ENCODE peak calls at places on chromosomes 6 and 20, in ten cellular contexts. One of them, this sample, is unnamed.

GRCh38 chr6:15535495-15536200 is 127.2 kb downstream of the DTNBP1 start:
- DNase-seq in HT1080: no peak
- DNase-seq in hepatocyte: no peak
- DNase-seq in T47D: no peak
- DNase-seq in aorta: no peak
- DNase-seq in foreskin fibroblast: no peak
- DNase-seq in EL: no peak
- DNase-seq in HS-27A: no peak
- DNase-seq in spleen: no peak
- DNase-seq in SK-N-MC: no peak
- DNase-seq in this sample: no peak

GRCh38 chr6:6856538-6857523 is 250.9 kb upstream of the RREB1 start:
- DNase-seq in HT1080: peak; percentile 13
- DNase-seq in hepatocyte: peak; percentile 76
- DNase-seq in T47D: no peak
- DNase-seq in aorta: peak; percentile 78
- DNase-seq in foreskin fibroblast: no peak
- DNase-seq in EL: peak; percentile 38
- DNase-seq in HS-27A: no peak
- DNase-seq in spleen: peak; percentile 78
- DNase-seq in SK-N-MC: no peak
- DNase-seq in this sample: peak; percentile 19

GRCh38 chr6:43481591-43482242 is 4.3 kb downstream of the TJAP1 start:
- DNase-seq in HT1080: peak; percentile 30
- DNase-seq in hepatocyte: no peak
- DNase-seq in T47D: no peak
- DNase-seq in aorta: no peak
- DNase-seq in foreskin fibroblast: no peak
- DNase-seq in EL: no peak
- DNase-seq in HS-27A: no peak
- DNase-seq in spleen: no peak
- DNase-seq in SK-N-MC: no peak
- DNase-seq in this sample: no peak

GRCh38 chr20:32829291-32830005 is 9.7 kb downstream of the MAPRE1 start:
- DNase-seq in HT1080: no peak
- DNase-seq in hepatocyte: no peak
- DNase-seq in T47D: no peak
- DNase-seq in aorta: no peak
- DNase-seq in foreskin fibroblast: no peak
- DNase-seq in EL: no peak
- DNase-seq in HS-27A: no peak
- DNase-seq in spleen: no peak
- DNase-seq in SK-N-MC: no peak
- DNase-seq in this sample: no peak

GRCh38 chr6:19834858-19835257 is 2.3 kb upstream of the ID4 start:
- DNase-seq in HT1080: no peak
- DNase-seq in hepatocyte: no peak
- DNase-seq in T47D: no peak
- DNase-seq in aorta: no peak
- DNase-seq in foreskin fibroblast: no peak
- DNase-seq in EL: no peak
- DNase-seq in HS-27A: no peak
- DNase-seq in spleen: no peak
- DNase-seq in SK-N-MC: no peak
- DNase-seq in this sample: no peak

GRCh38 chr6:143579703-143580102 is 68.2 kb upstream of the FUCA2 start:
- DNase-seq in HT1080: peak; percentile 77
- DNase-seq in hepatocyte: no peak
- DNase-seq in T47D: no peak
- DNase-seq in aorta: peak; percentile 85
- DNase-seq in foreskin fibroblast: peak; percentile 81
- DNase-seq in EL: peak; percentile 89
- DNase-seq in HS-27A: no peak
- DNase-seq in spleen: no peak
- DNase-seq in SK-N-MC: no peak
- DNase-seq in this sample: peak; percentile 88

GRCh38 chr6:45509426-45509825 is 131.7 kb upstream of the SUPT3H start:
- DNase-seq in HT1080: no peak
- DNase-seq in hepatocyte: no peak
- DNase-seq in T47D: no peak
- DNase-seq in aorta: no peak
- DNase-seq in foreskin fibroblast: no peak
- DNase-seq in EL: no peak
- DNase-seq in HS-27A: no peak
- DNase-seq in spleen: no peak
- DNase-seq in SK-N-MC: no peak
- DNase-seq in this sample: no peak

GRCh38 chr20:8234580-8234979 is 102.5 kb downstream of the PLCB1 start:
- DNase-seq in HT1080: no peak
- DNase-seq in hepatocyte: no peak
- DNase-seq in T47D: no peak
- DNase-seq in aorta: no peak
- DNase-seq in foreskin fibroblast: no peak
- DNase-seq in EL: no peak
- DNase-seq in HS-27A: no peak
- DNase-seq in spleen: no peak
- DNase-seq in SK-N-MC: no peak
- DNase-seq in this sample: no peak

GRCh38 chr20:31693987-31694661 is 28.5 kb downstream of the BCL2L1 start:
- DNase-seq in HT1080: no peak
- DNase-seq in hepatocyte: no peak
- DNase-seq in T47D: no peak
- DNase-seq in aorta: no peak
- DNase-seq in foreskin fibroblast: no peak
- DNase-seq in EL: no peak
- DNase-seq in HS-27A: no peak
- DNase-seq in spleen: no peak
- DNase-seq in SK-N-MC: no peak
- DNase-seq in this sample: no peak

GRCh38 chr6:55822815-55823214 is 52.6 kb downstream of the BMP5 start:
- DNase-seq in HT1080: no peak
- DNase-seq in hepatocyte: no peak
- DNase-seq in T47D: no peak
- DNase-seq in aorta: no peak
- DNase-seq in foreskin fibroblast: peak; percentile 19
- DNase-seq in EL: peak; percentile 53
- DNase-seq in HS-27A: no peak
- DNase-seq in spleen: no peak
- DNase-seq in SK-N-MC: no peak
- DNase-seq in this sample: no peak

GRCh38 chr6:45432944-45433343 is 55.2 kb upstream of the SUPT3H start:
- DNase-seq in HT1080: peak; percentile 68
- DNase-seq in hepatocyte: no peak
- DNase-seq in T47D: no peak
- DNase-seq in aorta: no peak
- DNase-seq in foreskin fibroblast: peak; percentile 52
- DNase-seq in EL: peak; percentile 74
- DNase-seq in HS-27A: no peak
- DNase-seq in spleen: no peak
- DNase-seq in SK-N-MC: peak; percentile 26
- DNase-seq in this sample: no peak

GRCh38 chr20:33685328-33686007 is 717 bp downstream of the E2F1 start:
- DNase-seq in HT1080: no peak
- DNase-seq in hepatocyte: peak; percentile 74
- DNase-seq in T47D: no peak
- DNase-seq in aorta: no peak
- DNase-seq in foreskin fibroblast: no peak
- DNase-seq in EL: peak; percentile 51
- DNase-seq in HS-27A: no peak
- DNase-seq in spleen: peak; percentile 87
- DNase-seq in SK-N-MC: no peak
- DNase-seq in this sample: no peak

GRCh38 chr6:40251609-40252008 is 317.3 kb upstream of the MOCS1 start:
- DNase-seq in HT1080: no peak
- DNase-seq in hepatocyte: no peak
- DNase-seq in T47D: no peak
- DNase-seq in aorta: no peak
- DNase-seq in foreskin fibroblast: no peak
- DNase-seq in EL: no peak
- DNase-seq in HS-27A: no peak
- DNase-seq in spleen: no peak
- DNase-seq in SK-N-MC: peak; percentile 22
- DNase-seq in this sample: no peak

GRCh38 chr6:14728396-14729024 is 517.4 kb upstream of the JARID2 start:
- DNase-seq in HT1080: peak; percentile 65
- DNase-seq in hepatocyte: no peak
- DNase-seq in T47D: no peak
- DNase-seq in aorta: peak; percentile 67
- DNase-seq in foreskin fibroblast: peak; percentile 80
- DNase-seq in EL: peak; percentile 73
- DNase-seq in HS-27A: no peak
- DNase-seq in spleen: peak; percentile 81
- DNase-seq in SK-N-MC: no peak
- DNase-seq in this sample: no peak

GRCh38 chr20:991850-992249 is 10.3 kb downstream of the RSPO4 start:
- DNase-seq in HT1080: no peak
- DNase-seq in hepatocyte: no peak
- DNase-seq in T47D: no peak
- DNase-seq in aorta: no peak
- DNase-seq in foreskin fibroblast: no peak
- DNase-seq in EL: no peak
- DNase-seq in HS-27A: no peak
- DNase-seq in spleen: peak; percentile 39
- DNase-seq in SK-N-MC: no peak
- DNase-seq in this sample: no peak

GRCh38 chr20:12276011-12276673 is 358.4 kb downstream of the BTBD3 start:
- DNase-seq in HT1080: no peak
- DNase-seq in hepatocyte: no peak
- DNase-seq in T47D: no peak
- DNase-seq in aorta: no peak
- DNase-seq in foreskin fibroblast: no peak
- DNase-seq in EL: no peak
- DNase-seq in HS-27A: no peak
- DNase-seq in spleen: no peak
- DNase-seq in SK-N-MC: no peak
- DNase-seq in this sample: no peak

GRCh38 chr6:44473393-44473792 is 85.9 kb downstream of the CDC5L start:
- DNase-seq in HT1080: no peak
- DNase-seq in hepatocyte: no peak
- DNase-seq in T47D: no peak
- DNase-seq in aorta: no peak
- DNase-seq in foreskin fibroblast: no peak
- DNase-seq in EL: no peak
- DNase-seq in HS-27A: no peak
- DNase-seq in spleen: no peak
- DNase-seq in SK-N-MC: no peak
- DNase-seq in this sample: no peak

This sample was measured in brain microvascular endothelial cell.